ENCODE peak calls at places on chromosome 2, in four cellular contexts. G is NCI-H1092; P is fibroblast of lung; C is stimulated activated CD4-positive, alpha-beta T cell treated with anti-CD3 and anti-CD28 coated beads, Interleukin-4, amount 100 ng/mL, for 1 hour. J is an unnamed sample.

GRCh38 chr2:221431477-221431876 is 140.6 kb downstream of the EPHA4 start:
- DNase-seq in G (peak), C (no peak), P (no peak), J (no peak)

GRCh38 chr2:201909961-201910361 is 103.6 kb downstream of the CDK15 start:
- DNase-seq in P (peak), G (no peak), C (no peak), J (no peak)

GRCh38 chr2:72148391-72148974 is 821 bp upstream of the CYP26B1 start:
- DNase-seq in G (no peak), C (no peak), P (no peak), J (peak)

GRCh38 chr2:54475919-54476318 is 19.8 kb downstream of the SPTBN1 start:
- DNase-seq in G (no peak), C (no peak), P (no peak), J (no peak)

GRCh38 chr2:674319-674985 is 2.8 kb downstream of the TMEM18 start:
- DNase-seq in P (no peak), G (no peak), C (no peak), J (no peak)

GRCh38 chr2:121187351-121187921 is 97.6 kb downstream of the TFCP2L1 start:
- DNase-seq in P (no peak), G (no peak), C (no peak), J (peak)

GRCh38 chr2:157468931-157469708 is 25.2 kb upstream of the CYTIP start:
- DNase-seq in P (peak), G (no peak), C (no peak), J (no peak)

GRCh38 chr2:32565902-32566301 is 61.9 kb upstream of the TTC27 start:
- DNase-seq in C (no peak), G (no peak), P (no peak), J (no peak)

GRCh38 chr2:65204461-65205230 is 23.0 kb upstream of the ACTR2 start:
- DNase-seq in C (no peak), P (peak), G (no peak), J (no peak)

GRCh38 chr2:227821043-227821942 is 7.7 kb downstream of the CCL20 start:
- DNase-seq in G (no peak), C (no peak), P (peak), J (no peak)

GRCh38 chr2:156190532-156190931 is 142.0 kb downstream of the NR4A2 start:
- DNase-seq in G (no peak), C (no peak), P (no peak), J (no peak)

GRCh38 chr2:163266772-163267171 is 428.2 kb upstream of the KCNH7 start:
- DNase-seq in G (no peak), C (no peak), P (peak), J (no peak)

GRCh38 chr2:172021955-172022354 is 22.2 kb downstream of the METAP1D start:
- DNase-seq in P (peak), C (no peak), G (no peak), J (no peak)

GRCh38 chr2:190256087-190256486 is 63.5 kb downstream of the HIBCH start:
- DNase-seq in C (no peak), P (no peak), G (no peak), J (no peak)

GRCh38 chr2:6492573-6492972 is 373.1 kb downstream of the CMPK2 start:
- DNase-seq in P (no peak), G (no peak), C (no peak), J (no peak)

GRCh38 chr2:159904127-159904564 is 106.1 kb upstream of the CD302 start:
- DNase-seq in P (no peak), G (no peak), C (peak), J (no peak)

GRCh38 chr2:46239847-46240181 is 57.4 kb upstream of the EPAS1 start:
- DNase-seq in P (no peak), C (peak), G (no peak), J (no peak)

GRCh38 chr2:40103163-40103562 is 324.1 kb upstream of the THUMPD2 start:
- DNase-seq in P (peak), C (no peak), G (no peak), J (no peak)

GRCh38 chr2:235627682-235628081 is 133.8 kb downstream of the AGAP1 start:
- DNase-seq in G (no peak), C (no peak), P (no peak), J (no peak)

GRCh38 chr2:23614701-23615100 is 229.7 kb downstream of the KLHL29 start:
- DNase-seq in C (no peak), P (no peak), G (no peak), J (no peak)

GRCh38 chr2:69036926-69037325 is 23.9 kb downstream of the ANTXR1 start:
- DNase-seq in G (no peak), C (no peak), P (peak), J (no peak)

GRCh38 chr2:35080231-35080905 is 1275.2 kb upstream of the CRIM1 start:
- DNase-seq in P (peak), C (no peak), G (no peak), J (no peak)

GRCh38 chr2:180291552-180292421 is 284.7 kb upstream of the CWC22 start:
- DNase-seq in C (no peak), P (no peak), G (no peak), J (no peak)